ENCODE peak calls at places on chromosomes 2 and 18, in five cellular contexts. P, D, V, F and H are unnamed samples.

GRCh38 chr2:48566582-48566981 is 36.6 kb downstream of the STON1 start:
- DNase-seq in P (no peak), D (peak; percentile 47), V (no peak), F (no peak), H (no peak)

GRCh38 chr18:24488824-24489493 is 28.5 kb downstream of the HRH4 start:
- DNase-seq in P (no peak), D (no peak), V (no peak), F (no peak), H (no peak)

GRCh38 chr2:233361298-233361697 is 7.0 kb downstream of the DGKD start:
- DNase-seq in P (no peak), D (no peak), V (no peak), F (no peak), H (no peak)

GRCh38 chr2:161004379-161004778 is 155.8 kb upstream of the TANK start:
- DNase-seq in P (no peak), D (no peak), V (no peak), F (no peak), H (no peak)

GRCh38 chr2:237739101-237739500 is 59.5 kb upstream of the RBM44 start:
- DNase-seq in P (no peak), D (no peak), V (no peak), F (peak; percentile 87), H (no peak)

GRCh38 chr18:47209166-47209565 is 33.0 kb upstream of the IER3IP1 start:
- DNase-seq in P (no peak), D (no peak), V (no peak), F (no peak), H (no peak)

GRCh38 chr2:30332791-30333453 is 101.6 kb downstream of the LBH start:
- DNase-seq in P (no peak), D (no peak), V (no peak), F (no peak), H (no peak)

GRCh38 chr2:65380243-65380642 is 52.2 kb downstream of the SPRED2 start:
- DNase-seq in P (no peak), D (no peak), V (no peak), F (no peak), H (no peak)

GRCh38 chr2:241068136-241068941 is 33.7 kb downstream of the MTERF4 start:
- DNase-seq in P (no peak), D (no peak), V (no peak), F (peak; percentile 62), H (no peak)

GRCh38 chr2:84636080-84636971 is 120.0 kb downstream of the DNAH6 start:
- DNase-seq in P (no peak), D (no peak), V (peak; percentile 51), F (no peak), H (no peak)

GRCh38 chr2:74401891-74402290 is 19.5 kb downstream of the C2orf81 start:
- DNase-seq in P (no peak), D (no peak), V (no peak), F (no peak), H (no peak)

GRCh38 chr2:29108225-29108624 is 7.0 kb upstream of the CLIP4 start:
- DNase-seq in P (no peak), D (peak; percentile 14), V (peak; percentile 49), F (no peak), H (peak; percentile 87)

GRCh38 chr2:65031341-65032015 is 24.7 kb upstream of the CEP68 start:
- DNase-seq in P (no peak), D (peak; percentile 59), V (peak; percentile 82), F (no peak), H (no peak)

GRCh38 chr2:75560768-75561565 is at the start of gene EVA1A:
- DNase-seq in P (peak; percentile 87), D (peak; percentile 90), V (peak; percentile 48), F (no peak), H (peak; percentile 76)

GRCh38 chr18:60469396-60469795 is 96.8 kb upstream of the MC4R start:
- DNase-seq in P (no peak), D (no peak), V (no peak), F (no peak), H (no peak)

GRCh38 chr2:190791347-190791982 is 89.2 kb upstream of the GLS start:
- DNase-seq in P (no peak), D (no peak), V (no peak), F (no peak), H (no peak)

GRCh38 chr2:101983486-101983885 is 8.3 kb upstream of the IL1R2 start:
- DNase-seq in P (no peak), D (no peak), V (no peak), F (no peak), H (no peak)

GRCh38 chr18:3649559-3650426 is 199.8 kb downstream of the TGIF1 start:
- DNase-seq in P (no peak), D (peak; percentile 19), V (no peak), F (no peak), H (peak; percentile 73)

GRCh38 chr2:142834003-142834402 is 43.5 kb upstream of the KYNU start:
- DNase-seq in P (no peak), D (no peak), V (no peak), F (no peak), H (no peak)

DNA sequence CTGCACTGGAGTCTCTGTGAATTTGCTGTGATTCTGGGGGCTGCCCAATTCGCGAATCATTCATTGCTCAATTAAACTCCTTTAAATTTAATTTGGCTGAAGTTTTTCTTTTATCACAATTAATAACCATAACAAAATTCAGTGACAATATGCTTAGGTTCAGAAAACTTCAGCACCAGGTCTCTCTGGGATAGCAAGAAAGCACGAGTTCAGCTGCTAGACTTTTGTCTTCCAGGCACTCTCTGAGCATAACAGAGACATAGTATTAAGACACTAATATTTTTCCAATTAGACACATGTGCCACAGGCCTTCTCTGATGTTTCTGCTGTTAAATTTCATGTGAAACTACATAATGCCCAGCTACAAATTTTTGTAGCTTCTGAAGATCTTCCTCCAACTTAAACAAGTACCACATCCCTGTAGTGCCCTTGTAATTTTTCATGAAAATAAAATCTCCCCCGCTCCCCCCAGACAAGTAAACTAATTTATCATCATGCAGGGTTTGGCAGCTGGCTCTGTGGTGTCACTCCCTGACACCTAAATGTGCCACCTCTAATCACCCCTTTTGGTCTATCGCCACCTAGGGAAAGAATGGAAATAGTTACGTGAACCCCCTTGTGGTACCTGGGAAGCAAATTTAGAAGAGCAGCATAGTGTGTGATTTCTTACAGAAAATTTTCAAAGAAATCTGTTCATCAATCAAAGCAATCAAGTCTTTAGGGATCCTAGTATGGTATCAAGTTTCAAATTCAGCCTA is 94.1 kb downstream of the CSRNP3 start:
- DNase-seq in P (no peak), D (no peak), V (no peak), F (no peak), H (no peak)
- TF ChIP-seq CTCF in P (no peak), D (no peak), V (peak; percentile 7), F (no peak), H (peak; percentile 32)

DNA sequence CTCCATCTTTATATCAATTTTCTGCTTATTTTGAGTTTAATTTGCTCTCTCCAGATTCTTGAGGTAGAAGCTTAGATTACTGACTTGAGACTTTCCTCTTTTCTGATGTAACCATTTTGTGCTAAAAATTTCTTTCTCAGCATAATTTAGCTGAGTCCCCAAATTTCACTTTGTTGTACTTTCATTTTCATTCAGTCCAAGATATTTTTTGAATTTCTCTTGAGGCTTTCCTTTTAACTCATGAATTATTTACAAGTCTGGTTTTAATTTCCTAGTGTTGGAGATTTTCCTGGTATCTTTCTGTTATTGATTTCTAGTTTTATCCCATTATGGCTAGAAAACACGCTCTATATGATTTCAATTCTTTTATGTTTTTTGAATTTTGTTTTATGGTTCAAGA is 144.7 kb upstream of the PGAP1 start:
- DNase-seq in P (no peak), D (no peak), V (no peak), F (no peak), H (no peak)
- H3K4me3 ChIP-seq in P (no peak overlapping the region), D (no peak overlapping the region), V (no peak overlapping the region), F (no peak overlapping the region), H (no peak overlapping the region)

DNA sequence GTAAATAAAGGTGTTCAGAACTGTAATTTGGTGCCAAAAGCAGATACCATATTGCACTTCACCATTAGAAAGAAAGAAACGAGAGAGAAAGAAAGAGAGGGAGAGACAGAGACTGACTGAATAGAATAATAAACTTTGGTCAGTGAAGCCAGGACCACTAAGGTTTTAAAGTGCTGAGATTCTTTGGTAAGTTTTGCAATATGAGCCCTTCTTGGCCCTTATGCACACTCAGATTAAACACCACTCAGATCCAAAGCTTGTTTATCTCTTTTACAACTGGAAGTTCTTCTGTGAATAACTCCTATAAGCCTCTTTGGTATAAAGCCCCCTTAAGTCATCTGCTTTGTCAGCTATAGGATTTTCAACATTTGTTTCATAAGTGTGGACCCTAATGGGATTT is 40.9 kb downstream of the PID1 start:
- DNase-seq in P (no peak), D (no peak), V (no peak), F (no peak), H (no peak)
- H3K27ac ChIP-seq in P (no peak overlapping the region), D (no peak overlapping the region), V (no peak overlapping the region), F (peak overlapping the region; percentile 43), H (no peak overlapping the region)

DNA sequence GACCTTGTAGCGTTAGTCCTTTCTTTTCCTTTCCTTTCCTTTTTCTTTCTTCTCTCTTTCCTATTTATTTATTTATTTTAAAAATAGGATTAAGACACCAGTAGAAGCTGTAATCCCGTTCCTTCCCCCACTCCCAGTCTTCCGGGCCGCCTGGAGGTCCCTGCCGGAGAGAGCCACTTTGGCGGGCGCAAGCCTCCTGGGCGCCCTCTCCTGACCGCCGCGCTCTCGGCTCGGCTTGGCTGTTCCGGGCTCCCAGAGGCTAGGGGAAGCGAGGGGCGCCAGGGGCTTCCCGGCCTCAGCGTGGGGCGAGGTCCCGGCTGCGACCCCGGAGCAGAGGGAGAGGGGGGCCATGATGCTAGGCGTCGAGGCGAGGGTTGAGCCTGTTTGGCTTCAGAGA is 10.9 kb downstream of the MEIS1 start:
- DNase-seq in P (peak; percentile 70), D (no peak), V (no peak), F (peak; percentile 67), H (no peak)
- TF ChIP-seq CTCF in P (no peak), D (peak; percentile 5), V (no peak), F (no peak), H (no peak)